ENCODE peak calls at places on chromosomes 11 and 22, in four cellular contexts. Q, S, X and I are unnamed samples.

GRCh38 chr11:86632499-86633269 is 39.7 kb downstream of the ME3 start:
- DNase-seq in Q (peak; percentile 43), S (peak; percentile 40), X (peak; percentile 88), I (no peak)

GRCh38 chr22:35896306-35896705 is 132.3 kb downstream of the RBFOX2 start:
- DNase-seq in Q (no peak), S (no peak), X (no peak), I (no peak)

GRCh38 chr22:27487600-27488450 is 313.7 kb downstream of the MN1 start:
- DNase-seq in Q (no peak), S (no peak), X (no peak), I (no peak)

GRCh38 chr11:119982517-119983239 is 155.2 kb downstream of the TRIM29 start:
- DNase-seq in Q (peak; percentile 17), S (no peak), X (peak; percentile 9), I (no peak)

GRCh38 chr11:18064035-18064434 is 18.0 kb upstream of the TPH1 start:
- DNase-seq in Q (no peak), S (no peak), X (no peak), I (peak; percentile 42)

GRCh38 chr11:45852712-45853101 is 5.4 kb downstream of the CRY2 start:
- DNase-seq in Q (peak; percentile 71), S (no peak), X (peak; percentile 9), I (no peak)

GRCh38 chr11:80815752-80816453 is 1375.1 kb upstream of the TENM4 start:
- DNase-seq in Q (no peak), S (no peak), X (no peak), I (no peak)

GRCh38 chr22:30424471-30425326 is 869 bp upstream of the MTFP1 start:
- DNase-seq in Q (no peak), S (peak; percentile 57), X (peak; percentile 52), I (peak; percentile 79)

GRCh38 chr11:121451982-121452608 is at the start of gene SORL1:
- DNase-seq in Q (peak; percentile 94), S (peak; percentile 95), X (peak; percentile 42), I (peak; percentile 84)

GRCh38 chr11:2932850-2933251 is 3.6 kb upstream of the PHLDA2 start:
- DNase-seq in Q (no peak), S (no peak), X (no peak), I (no peak)

GRCh38 chr11:597166-597725 is 18.5 kb downstream of the IRF7 start:
- DNase-seq in Q (peak; percentile 93), S (peak; percentile 43), X (no peak), I (no peak)

GRCh38 chr22:42549329-42550060 is 4.3 kb upstream of the SERHL2 start:
- DNase-seq in Q (peak; percentile 61), S (no peak), X (no peak), I (no peak)

GRCh38 chr11:46051102-46051501 is 70.2 kb downstream of the PHF21A start:
- DNase-seq in Q (no peak), S (no peak), X (no peak), I (no peak)

GRCh38 chr11:74319139-74319538 is 7.7 kb upstream of the P4HA3 start:
- DNase-seq in Q (no peak), S (no peak), X (peak; percentile 87), I (no peak)

GRCh38 chr22:44363980-44364749 is 51.4 kb upstream of the SHISAL1 start:
- DNase-seq in Q (no peak), S (no peak), X (no peak), I (no peak)

GRCh38 chr11:95398437-95399112 is 167.6 kb upstream of the SESN3 start:
- DNase-seq in Q (no peak), S (no peak), X (peak; percentile 19), I (no peak)

GRCh38 chr11:130127509-130127908 is 32.1 kb upstream of the ST14 start:
- DNase-seq in Q (no peak), S (no peak), X (no peak), I (no peak)

GRCh38 chr22:32531955-32532818 is 57.6 kb downstream of the FBXO7 start:
- DNase-seq in Q (peak; percentile 74), S (peak; percentile 63), X (peak; percentile 84), I (no peak)

GRCh38 chr22:48697223-48697622 is 1130.5 kb downstream of the BRD1 start:
- DNase-seq in Q (no peak), S (no peak), X (no peak), I (no peak)

GRCh38 chr11:77747381-77747969 is 73.0 kb downstream of the RSF1 start:
- DNase-seq in Q (no peak), S (no peak), X (peak; percentile 59), I (no peak)

GRCh38 chr22:42174062-42174461 is 43.5 kb upstream of the CYP2D6 start:
- DNase-seq in Q (peak; percentile 29), S (no peak), X (no peak), I (no peak)

GRCh38 chr11:109859325-109859724 is 233.9 kb upstream of the ZC3H12C start:
- DNase-seq in Q (no peak), S (no peak), X (peak; percentile 10), I (no peak)

GRCh38 chr22:33687464-33687863 is 232.8 kb downstream of the LARGE1 start:
- DNase-seq in Q (no peak), S (no peak), X (no peak), I (no peak)

GRCh38 chr11:78224906-78225420 is 36.2 kb downstream of the USP35 start:
- DNase-seq in Q (no peak), S (no peak), X (no peak), I (no peak)

GRCh38 chr22:16800358-16800757 is 24.9 kb downstream of the XKR3 start:
- DNase-seq in Q (no peak), S (no peak), X (no peak), I (no peak)

GRCh38 chr11:78759067-78759466 is 184.4 kb upstream of the NARS2 start:
- DNase-seq in Q (no peak), S (no peak), X (no peak), I (no peak)

GRCh38 chr11:111086058-111086457 is 159.5 kb upstream of the POU2AF2 start:
- DNase-seq in Q (peak; percentile 11), S (peak; percentile 49), X (no peak), I (peak; percentile 41)

GRCh38 chr11:128069665-128070064 is 517.7 kb downstream of the ETS1 start:
- DNase-seq in Q (no peak), S (no peak), X (no peak), I (no peak)

GRCh38 chr11:120168960-120169681 is 31.2 kb upstream of the TRIM29 start:
- DNase-seq in Q (peak; percentile 96), S (peak; percentile 85), X (peak; percentile 69), I (peak; percentile 74)

GRCh38 chr22:37498289-37498909 is 12.2 kb upstream of the MFNG start:
- DNase-seq in Q (peak; percentile 99), S (peak; percentile 89), X (no peak), I (peak; percentile 83)

GRCh38 chr11:77690649-77691048 is 53.1 kb upstream of the CLNS1A start:
- DNase-seq in Q (no peak), S (no peak), X (no peak), I (no peak)

GRCh38 chr11:9861860-9862725 is 198.2 kb downstream of the SWAP70 start:
- DNase-seq in Q (peak; percentile 58), S (peak; percentile 83), X (peak; percentile 83), I (peak; percentile 60)

GRCh38 chr11:32224580-32224979 is 133.7 kb downstream of the RCN1 start:
- DNase-seq in Q (peak; percentile 44), S (no peak), X (no peak), I (no peak)

GRCh38 chr11:121741316-121741715 is 288.5 kb upstream of the SORL1-AS1 start:
- DNase-seq in Q (no peak), S (no peak), X (peak; percentile 82), I (peak; percentile 10)